ENCODE peak calls at places on chromosomes 4 and X, in seven cellular contexts. O is AG20443, A is heart right ventricle, J is cardiac fibroblast, E is mucosa of descending colon, H is upper lobe of right lung, P is GDM1. G is an unnamed sample.

GRCh38 chr4:118224239-118224829 is 128.5 kb downstream of the PRSS12 start:
- DNase-seq in H (no peak), O (peak), E (no peak), J (peak), A (no peak), P (peak), G (peak)

GRCh38 chr4:158578476-158578875 is 56.8 kb downstream of the RXFP1 start:
- DNase-seq in J (peak), H (no peak), A (no peak), P (no peak), E (no peak), O (peak), G (peak)

GRCh38 chrX:7690842-7691241 is 152.1 kb upstream of the VCX start:
- DNase-seq in P (no peak), O (no peak), E (no peak), H (no peak), J (no peak), A (no peak), G (no peak)

GRCh38 chrX:47513697-47514085 is 30.7 kb upstream of the ZNF41 start:
- DNase-seq in J (no peak), E (no peak), H (no peak), O (no peak), A (no peak), P (no peak), G (no peak)

GRCh38 chr4:21596521-21596920 is 352.1 kb downstream of the KCNIP4 start:
- DNase-seq in P (no peak), J (no peak), E (no peak), H (no peak), O (no peak), A (no peak), G (no peak)

GRCh38 chrX:3638280-3638873 is 75.1 kb downstream of the PRKX start:
- DNase-seq in P (no peak), O (peak), E (peak), A (peak), J (peak), H (no peak), G (peak)

GRCh38 chrX:40107291-40108083 is 9.7 kb upstream of the BCOR start:
- DNase-seq in E (peak), J (peak), P (no peak), H (peak), O (peak), A (peak), G (peak)

GRCh38 chr4:152029631-152030030 is 268.8 kb upstream of the GATB start:
- DNase-seq in P (no peak), O (no peak), E (no peak), H (no peak), J (no peak), A (no peak), G (no peak)

GRCh38 chr4:31660916-31661315 is 940.7 kb downstream of the PCDH7 start:
- DNase-seq in H (no peak), A (no peak), O (no peak), J (no peak), P (no peak), E (no peak), G (no peak)

GRCh38 chrX:105837227-105837626 is 14.9 kb downstream of the NRK start:
- DNase-seq in A (peak), P (no peak), E (no peak), J (peak), O (no peak), H (no peak), G (no peak)

GRCh38 chrX:121336831-121337421 is 289.5 kb downstream of the GLUD2 start:
- DNase-seq in J (no peak), P (no peak), H (no peak), O (no peak), A (no peak), E (no peak), G (no peak)

GRCh38 chrX:50111762-50112161 is 89.0 kb downstream of the AKAP4 start:
- DNase-seq in O (no peak), J (no peak), A (peak), P (no peak), E (peak), H (peak), G (no peak)

GRCh38 chrX:51496501-51497291 is at the start of gene NUDT11:
- DNase-seq in J (peak), A (peak), E (peak), H (peak), P (no peak), O (peak), G (peak)

GRCh38 chr4:54231419-54232150 is 2.5 kb downstream of the PDGFRA start:
- DNase-seq in E (peak), J (peak), A (peak), O (peak), P (no peak), H (no peak), G (peak)

GRCh38 chr4:25908491-25908901 is 5.5 kb upstream of the SMIM20 start:
- DNase-seq in H (no peak), E (no peak), O (peak), A (no peak), J (peak), P (no peak), G (peak)

GRCh38 chr4:114208747-114209146 is 229.3 kb upstream of the ARSJ start:
- DNase-seq in P (no peak), E (no peak), J (peak), O (peak), A (no peak), H (no peak), G (peak)

GRCh38 chr4:83340692-83341343 is 6.2 kb upstream of the HPSE start:
- DNase-seq in H (no peak), O (no peak), J (no peak), P (no peak), A (no peak), E (no peak), G (no peak)

GRCh38 chrX:151596282-151596681 is 32.8 kb downstream of the PASD1 start:
- DNase-seq in J (no peak), E (no peak), P (no peak), A (no peak), H (no peak), O (no peak), G (no peak)

GRCh38 chrX:15471016-15471415 is 22.1 kb downstream of the PIR start:
- DNase-seq in A (peak), H (no peak), J (peak), P (peak), E (peak), O (peak), G (peak)

GRCh38 chrX:24391362-24391761 is 30.9 kb downstream of the SUPT20HL1 start:
- DNase-seq in E (no peak), J (no peak), P (no peak), O (no peak), H (no peak), A (no peak), G (no peak)

GRCh38 chr4:62133977-62134376 is 933.9 kb downstream of the ADGRL3 start:
- DNase-seq in A (peak), O (no peak), E (no peak), P (no peak), J (no peak), H (no peak), G (no peak)

GRCh38 chr4:165580379-165580905 is 201.6 kb downstream of the CPE start:
- DNase-seq in H (no peak), O (peak), E (no peak), A (peak), P (no peak), J (peak), G (peak)

GRCh38 chrX:96705905-96706304 is 21.3 kb downstream of the DIAPH2 start:
- DNase-seq in E (no peak), H (no peak), P (no peak), A (no peak), O (no peak), J (no peak), G (no peak)

GRCh38 chr4:174222266-174222872 is 61.1 kb downstream of the FBXO8 start:
- DNase-seq in E (no peak), J (peak), H (no peak), A (no peak), P (no peak), O (peak), G (no peak)

GRCh38 chrX:105822138-105823091 is at the start of gene NRK:
- DNase-seq in E (peak), H (peak), A (peak), O (no peak), J (peak), P (no peak), G (no peak)

GRCh38 chr4:147714575-147715401 is 17.1 kb upstream of the ARHGAP10 start:
- DNase-seq in P (no peak), J (peak), H (no peak), O (peak), E (no peak), A (no peak), G (peak)

GRCh38 chrX:117996918-117997480 is 119.6 kb downstream of the KLHL13 start:
- DNase-seq in O (peak), E (no peak), P (no peak), A (no peak), J (peak), H (no peak), G (no peak)

GRCh38 chrX:100512471-100512870 is 72.3 kb upstream of the TNMD start:
- DNase-seq in J (peak), E (no peak), O (peak), A (no peak), P (no peak), H (no peak), G (peak)

GRCh38 chr4:102525099-102525498 is 23.9 kb downstream of the NFKB1 start:
- DNase-seq in J (peak), P (no peak), O (no peak), A (no peak), H (no peak), E (no peak), G (no peak)

GRCh38 chr4:67871867-67872266 is 11.9 kb downstream of the TMPRSS11D start:
- DNase-seq in A (no peak), E (no peak), H (no peak), P (no peak), O (peak), J (peak), G (peak)